ENCODE peak calls at places on chromosome 14, in five cellular contexts. One of them, this sample, is unnamed. For H3K4me1 and H3K36me3, the result is how much of the 10 kb centered on the place peaks cover.

GRCh38 chr14:22847661-22848341 is 11.4 kb downstream of the MMP14 start:
- DNase-seq in testis: no peak
- DNase-seq in tibial nerve: no peak
- DNase-seq in heart left ventricle: no peak
- DNase-seq in adrenal gland: no peak
- DNase-seq in this sample: peak

GRCh38 chr14:49367696-49368095 is 218.5 kb downstream of the RPS29 start:
- DNase-seq in testis: no peak
- DNase-seq in tibial nerve: no peak
- DNase-seq in heart left ventricle: no peak
- DNase-seq in adrenal gland: no peak
- DNase-seq in this sample: no peak

GRCh38 chr14:62694075-62694474 is 351.2 kb downstream of the KCNH5 start:
- DNase-seq in testis: no peak
- DNase-seq in tibial nerve: no peak
- DNase-seq in heart left ventricle: no peak
- DNase-seq in adrenal gland: no peak
- DNase-seq in this sample: no peak

GRCh38 chr14:92994942-92995341 is 72.0 kb downstream of the CHGA start:
- DNase-seq in testis: no peak
- DNase-seq in tibial nerve: no peak
- DNase-seq in heart left ventricle: no peak
- DNase-seq in adrenal gland: no peak
- DNase-seq in this sample: no peak

GRCh38 chr14:99327458-99328250 is 55.7 kb upstream of the BCL11B start:
- DNase-seq in testis: no peak
- DNase-seq in tibial nerve: no peak
- DNase-seq in heart left ventricle: no peak
- DNase-seq in adrenal gland: no peak
- DNase-seq in this sample: no peak

GRCh38 chr14:87524011-87524410 is 469.0 kb downstream of the GALC start:
- DNase-seq in testis: no peak
- DNase-seq in tibial nerve: no peak
- DNase-seq in heart left ventricle: no peak
- DNase-seq in adrenal gland: no peak
- DNase-seq in this sample: no peak

GRCh38 chr14:79638647-79639266 is 572.5 kb downstream of the DIO2 start:
- DNase-seq in testis: no peak
- DNase-seq in tibial nerve: no peak
- DNase-seq in heart left ventricle: no peak
- DNase-seq in adrenal gland: no peak
- DNase-seq in this sample: peak

GRCh38 chr14:64732066-64732465 is 27.8 kb downstream of the PLEKHG3 start:
- DNase-seq in testis: no peak
- DNase-seq in tibial nerve: no peak
- DNase-seq in heart left ventricle: no peak
- DNase-seq in adrenal gland: no peak
- DNase-seq in this sample: no peak

GRCh38 chr14:58107947-58108552 is 44.0 kb downstream of the ARMH4 start:
- DNase-seq in testis: peak
- DNase-seq in tibial nerve: no peak
- DNase-seq in heart left ventricle: peak
- DNase-seq in adrenal gland: peak
- DNase-seq in this sample: peak

GRCh38 chr14:103551338-103551762 is 11.1 kb downstream of the BAG5 start:
- DNase-seq in testis: peak
- DNase-seq in tibial nerve: no peak
- DNase-seq in heart left ventricle: peak
- DNase-seq in adrenal gland: no peak
- DNase-seq in this sample: peak

GRCh38 chr14:32457213-32457920 is 128.3 kb downstream of the AKAP6 start:
- DNase-seq in testis: no peak
- DNase-seq in tibial nerve: no peak
- DNase-seq in heart left ventricle: peak
- DNase-seq in adrenal gland: no peak
- DNase-seq in this sample: no peak

GRCh38 chr14:35406811-35407630 is 2.5 kb upstream of the NFKBIA start:
- DNase-seq in testis: no peak
- DNase-seq in tibial nerve: no peak
- DNase-seq in heart left ventricle: no peak
- DNase-seq in adrenal gland: no peak
- DNase-seq in this sample: peak

GRCh38 chr14:30864934-30865333 is 9.4 kb upstream of the COCH start:
- DNase-seq in testis: no peak
- DNase-seq in tibial nerve: no peak
- DNase-seq in heart left ventricle: no peak
- DNase-seq in adrenal gland: no peak
- DNase-seq in this sample: no peak

GRCh38 chr14:94578712-94579111 is 2.5 kb upstream of the SERPINA5 start:
- DNase-seq in testis: no peak
- DNase-seq in tibial nerve: no peak
- DNase-seq in heart left ventricle: no peak
- DNase-seq in adrenal gland: no peak
- DNase-seq in this sample: no peak

GRCh38 chr14:61694039-61694438 is 1.3 kb upstream of the HIF1A start:
- DNase-seq in testis: no peak
- DNase-seq in tibial nerve: no peak
- DNase-seq in heart left ventricle: no peak
- DNase-seq in adrenal gland: no peak
- DNase-seq in this sample: no peak

GRCh38 chr14:73943083-73943482 is 6.8 kb downstream of the FAM161B start:
- DNase-seq in testis: no peak
- DNase-seq in tibial nerve: no peak
- DNase-seq in heart left ventricle: no peak
- DNase-seq in adrenal gland: peak
- DNase-seq in this sample: no peak

GRCh38 chr14:73339846-73340565 is 102.7 kb downstream of the PAPLN start:
- DNase-seq in testis: no peak
- DNase-seq in tibial nerve: no peak
- DNase-seq in heart left ventricle: no peak
- DNase-seq in adrenal gland: no peak
- DNase-seq in this sample: no peak

GRCh38 chr14:99730876-99731351 is 46.8 kb downstream of the CYP46A1 start:
- DNase-seq in testis: no peak
- DNase-seq in tibial nerve: peak
- DNase-seq in heart left ventricle: peak
- DNase-seq in adrenal gland: no peak
- DNase-seq in this sample: peak

GRCh38 chr14:55074662-55075061 is 23.2 kb downstream of the MAPK1IP1L start:
- DNase-seq in testis: peak
- DNase-seq in tibial nerve: no peak
- DNase-seq in heart left ventricle: no peak
- DNase-seq in adrenal gland: no peak
- DNase-seq in this sample: no peak

GRCh38 chr14:81400202-81400678 is at the start of gene STON2:
- DNase-seq in testis: peak
- DNase-seq in tibial nerve: no peak
- DNase-seq in heart left ventricle: no peak
- DNase-seq in adrenal gland: peak
- DNase-seq in this sample: peak
- H3K4me1 ChIP-seq in testis: under half
- H3K4me1 ChIP-seq in tibial nerve: under half
- H3K4me1 ChIP-seq in heart left ventricle: under half
- H3K4me1 ChIP-seq in adrenal gland: under half
- H3K4me1 ChIP-seq in this sample: under half

GRCh38 chr14:63727736-63728728 is at the start of gene SGPP1:
- DNase-seq in testis: peak
- DNase-seq in tibial nerve: peak
- DNase-seq in heart left ventricle: peak
- DNase-seq in adrenal gland: peak
- DNase-seq in this sample: peak
- TF ChIP-seq POLR2A in testis: no peak
- TF ChIP-seq POLR2A in tibial nerve: peak
- TF ChIP-seq POLR2A in heart left ventricle: peak
- TF ChIP-seq POLR2A in adrenal gland: peak
- TF ChIP-seq POLR2A in this sample: peak

GRCh38 chr14:90894241-90894640 is 78.0 kb upstream of the TTC7B start:
- DNase-seq in testis: no peak
- DNase-seq in tibial nerve: no peak
- DNase-seq in heart left ventricle: no peak
- DNase-seq in adrenal gland: no peak
- DNase-seq in this sample: no peak
- H3K36me3 ChIP-seq in testis: under half
- H3K36me3 ChIP-seq in tibial nerve: under half
- H3K36me3 ChIP-seq in heart left ventricle: under half
- H3K36me3 ChIP-seq in adrenal gland: under half
- H3K36me3 ChIP-seq in this sample: under half

GRCh38 chr14:52051861-52052260 is 17.0 kb downstream of the NID2 start:
- DNase-seq in testis: no peak
- DNase-seq in tibial nerve: no peak
- DNase-seq in heart left ventricle: no peak
- DNase-seq in adrenal gland: no peak
- DNase-seq in this sample: no peak
- H3K4me1 ChIP-seq in testis: under half
- H3K4me1 ChIP-seq in tibial nerve: under half
- H3K4me1 ChIP-seq in heart left ventricle: half or more
- H3K4me1 ChIP-seq in adrenal gland: under half
- H3K4me1 ChIP-seq in this sample: under half

DNA sequence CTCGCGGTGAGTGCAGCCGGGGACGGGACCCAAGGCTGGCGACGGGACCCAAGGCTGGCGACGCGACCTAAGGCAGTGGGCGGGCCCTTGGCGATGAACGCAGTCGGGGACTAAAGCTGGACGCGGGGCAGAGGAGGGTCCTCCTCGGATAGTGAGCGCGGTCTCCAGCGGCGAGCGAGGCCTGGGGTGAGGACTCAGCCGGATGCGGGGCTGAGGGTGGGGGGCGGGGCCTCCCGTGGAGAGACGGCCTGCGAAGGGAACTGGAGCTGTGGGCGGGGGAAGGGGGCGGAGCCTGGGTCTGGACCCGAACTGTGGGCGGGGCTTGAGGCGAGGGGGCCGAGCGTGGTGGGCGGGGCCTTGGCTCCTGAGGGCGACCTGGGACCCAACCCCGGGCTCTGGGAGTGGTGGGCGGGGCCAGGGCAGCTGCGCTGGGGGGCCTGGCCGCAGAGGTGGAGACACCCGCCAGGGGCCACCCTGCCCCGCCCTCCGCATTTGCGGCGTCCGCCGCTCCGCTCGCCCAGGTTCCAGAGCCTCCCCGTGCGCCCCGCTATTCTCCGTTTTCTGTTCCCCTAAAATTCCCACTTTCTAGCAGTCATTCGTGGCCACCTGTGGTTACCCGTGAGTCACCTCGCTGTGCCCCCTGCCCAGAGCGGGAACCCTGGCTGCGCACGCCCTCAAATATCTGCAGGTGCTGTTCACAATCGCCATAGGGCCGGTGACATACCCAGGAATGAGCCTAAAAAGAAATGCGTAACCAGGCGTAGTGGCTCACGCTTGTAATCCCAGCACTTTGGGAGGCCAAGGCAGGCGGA is 508 bp upstream of the BRF1 start:
- DNase-seq in testis: peak
- DNase-seq in tibial nerve: peak
- DNase-seq in heart left ventricle: peak
- DNase-seq in adrenal gland: peak
- DNase-seq in this sample: peak
- TF ChIP-seq POLR2A in testis: no peak
- TF ChIP-seq POLR2A in tibial nerve: peak
- TF ChIP-seq POLR2A in heart left ventricle: peak
- TF ChIP-seq POLR2A in adrenal gland: peak
- TF ChIP-seq POLR2A in this sample: peak

DNA sequence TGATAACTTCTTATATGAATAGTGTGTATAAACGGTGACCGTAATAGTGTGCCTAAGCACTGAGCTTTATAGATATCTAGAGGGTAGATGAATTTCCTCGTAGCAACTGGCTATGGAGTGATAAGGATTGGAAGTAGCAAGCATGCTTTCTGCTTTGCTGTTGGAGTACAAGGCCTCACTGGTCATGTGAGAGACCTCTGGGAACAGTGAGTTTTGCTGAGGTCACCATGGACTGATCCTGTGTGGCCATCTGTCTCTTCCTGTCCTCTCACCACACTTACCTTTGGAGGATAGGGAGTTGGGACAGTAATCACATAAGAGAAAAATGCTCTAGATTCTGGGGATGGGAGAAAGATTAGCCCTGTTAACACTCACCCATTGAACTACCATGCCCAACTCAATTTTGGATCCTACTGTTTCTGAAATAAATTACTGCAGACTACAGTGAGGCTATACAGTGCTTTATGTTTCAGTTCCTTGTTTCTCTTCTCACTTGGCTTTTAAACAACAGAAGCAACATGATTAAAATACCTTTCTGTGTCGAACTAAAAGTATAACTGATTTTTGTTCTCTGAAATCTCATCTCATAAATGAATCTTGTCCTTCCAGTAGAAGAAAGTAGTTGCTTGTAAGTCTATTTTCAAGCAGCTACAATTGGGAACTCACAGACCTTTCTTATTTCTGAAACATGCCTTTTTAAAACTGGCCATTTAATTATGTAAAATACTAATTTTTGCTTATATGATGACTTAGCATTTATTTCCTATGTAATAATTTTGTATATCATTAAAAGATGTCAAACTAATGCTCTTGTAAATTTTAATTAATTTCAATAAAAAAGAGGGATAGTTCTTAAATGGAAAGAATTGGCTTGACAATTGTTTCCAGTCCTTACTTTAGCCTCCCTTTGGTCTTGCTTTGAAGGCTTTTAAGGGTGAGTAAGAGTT is 8.3 kb downstream of the TMX1 start:
- DNase-seq in testis: no peak
- DNase-seq in tibial nerve: no peak
- DNase-seq in heart left ventricle: no peak
- DNase-seq in adrenal gland: no peak
- DNase-seq in this sample: no peak
- H3K36me3 ChIP-seq in testis: under half
- H3K36me3 ChIP-seq in tibial nerve: under half
- H3K36me3 ChIP-seq in heart left ventricle: half or more
- H3K36me3 ChIP-seq in adrenal gland: under half
- H3K36me3 ChIP-seq in this sample: under half

DNA sequence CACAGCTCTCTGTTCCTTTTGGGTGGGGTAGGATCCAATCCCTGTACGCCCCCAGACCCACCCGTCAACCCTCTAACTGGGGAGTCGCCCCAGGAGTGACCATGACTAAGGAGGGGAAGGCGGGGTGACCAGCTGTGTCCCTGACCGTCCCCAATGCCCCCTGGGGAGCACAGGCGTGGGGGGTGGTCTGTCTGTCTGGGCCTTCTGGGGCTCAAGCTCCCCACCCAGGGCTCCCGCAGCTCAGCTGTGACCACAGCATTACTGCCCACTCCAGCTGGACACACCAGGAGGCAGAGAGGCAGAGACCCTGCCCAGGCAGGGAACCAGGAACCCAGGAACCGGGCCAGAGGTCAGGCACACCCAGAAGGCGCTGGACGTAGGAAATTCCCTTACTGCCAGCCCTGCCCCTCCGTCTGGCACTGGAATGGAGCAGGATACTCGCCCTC is 871 bp downstream of the INF2 start:
- DNase-seq in testis: no peak
- DNase-seq in tibial nerve: no peak
- DNase-seq in heart left ventricle: no peak
- DNase-seq in adrenal gland: no peak
- DNase-seq in this sample: no peak
- H3K4me1 ChIP-seq in testis: half or more
- H3K4me1 ChIP-seq in tibial nerve: half or more
- H3K4me1 ChIP-seq in heart left ventricle: half or more
- H3K4me1 ChIP-seq in adrenal gland: under half
- H3K4me1 ChIP-seq in this sample: under half

GRCh38 chr14:76918751-76919421 is 92.7 kb downstream of the LRRC74A start:
- DNase-seq in testis: peak
- DNase-seq in tibial nerve: peak
- DNase-seq in heart left ventricle: peak
- DNase-seq in adrenal gland: peak
- DNase-seq in this sample: peak
- TF ChIP-seq POLR2A in testis: no peak
- TF ChIP-seq POLR2A in tibial nerve: no peak
- TF ChIP-seq POLR2A in heart left ventricle: peak
- TF ChIP-seq POLR2A in adrenal gland: peak
- TF ChIP-seq POLR2A in this sample: peak

GRCh38 chr14:75459099-75459741 is 31.4 kb downstream of the JDP2 start:
- DNase-seq in testis: peak
- DNase-seq in tibial nerve: no peak
- DNase-seq in heart left ventricle: peak
- DNase-seq in adrenal gland: peak
- DNase-seq in this sample: peak
- H3K36me3 ChIP-seq in testis: under half
- H3K36me3 ChIP-seq in tibial nerve: under half
- H3K36me3 ChIP-seq in heart left ventricle: under half
- H3K36me3 ChIP-seq in adrenal gland: under half
- H3K36me3 ChIP-seq in this sample: under half

This sample was measured in gastrocnemius medialis.